ENCODE peak calls at places on chromosomes 6 and 20, in four cellular contexts. Q, F, T and N are unnamed samples.

GRCh38 chr6:31794866-31795615 is 511 bp downstream of the VARS1 start:
- DNase-seq in Q (no peak), F (no peak), T (no peak), N (no peak)

GRCh38 chr20:1631309-1632227 is 11.8 kb upstream of the SIRPB1 start:
- DNase-seq in Q (no peak), F (no peak), T (no peak), N (no peak)

GRCh38 chr6:112224088-112224487 is 30.3 kb downstream of the LAMA4 start:
- DNase-seq in Q (no peak), F (no peak), T (no peak), N (no peak)

GRCh38 chr6:64874776-64875175 is 832.2 kb downstream of the EYS start:
- DNase-seq in Q (no peak), F (no peak), T (no peak), N (no peak)

GRCh38 chr6:105179244-105180065 is at the start of gene POPDC3:
- DNase-seq in Q (no peak), F (peak), T (peak), N (no peak)

GRCh38 chr20:54476336-54476928 is 1.0 kb downstream of the DOK5 start:
- DNase-seq in Q (no peak), F (no peak), T (no peak), N (no peak)

GRCh38 chr6:22727709-22728108 is 158.3 kb downstream of the HDGFL1 start:
- DNase-seq in Q (no peak), F (no peak), T (no peak), N (no peak)

GRCh38 chr6:156840136-156840535 is 63.0 kb downstream of the ARID1B start:
- DNase-seq in Q (no peak), F (no peak), T (no peak), N (no peak)

GRCh38 chr6:137016366-137016765 is 28.4 kb downstream of the IL20RA start:
- DNase-seq in Q (no peak), F (no peak), T (no peak), N (no peak)

GRCh38 chr6:125363010-125363359 is 61.2 kb upstream of the HDDC2 start:
- DNase-seq in Q (peak), F (no peak), T (no peak), N (no peak)

GRCh38 chr6:138346302-138347195 is 31.2 kb upstream of the SMIM28 start:
- DNase-seq in Q (peak), F (no peak), T (no peak), N (no peak)

GRCh38 chr6:135411339-135411738 is 86.2 kb downstream of the AHI1 start:
- DNase-seq in Q (no peak), F (no peak), T (no peak), N (no peak)

GRCh38 chr6:26071135-26071534 is 16.1 kb upstream of the HFE start:
- DNase-seq in Q (no peak), F (no peak), T (no peak), N (no peak)

GRCh38 chr6:34150766-34151165 is 4.9 kb upstream of the GRM4 start:
- DNase-seq in Q (no peak), F (no peak), T (no peak), N (no peak)

GRCh38 chr6:149942461-149942829 is 631 bp downstream of the ULBP2 start:
- DNase-seq in Q (no peak), F (no peak), T (no peak), N (no peak)

GRCh38 chr6:161038229-161039003 is 46.8 kb downstream of the MAP3K4 start:
- DNase-seq in Q (peak), F (no peak), T (no peak), N (no peak)

GRCh38 chr6:108961077-108961476 is 112.9 kb downstream of the ARMC2 start:
- DNase-seq in Q (no peak), F (no peak), T (no peak), N (no peak)